ENCODE peak calls at places on chromosomes 4 and X, in six cellular contexts. G, V, H, N, S and W are unnamed samples.

GRCh38 chrX:10492250-10492649 is 128.1 kb downstream of the MID1 start:
- DNase-seq in G (no peak), V (no peak), H (no peak), N (no peak), S (no peak), W (no peak)

GRCh38 chr4:93232883-93233282 is 595.7 kb upstream of the ATOH1 start:
- DNase-seq in G (no peak), V (no peak), H (no peak), N (no peak), S (no peak), W (no peak)

GRCh38 chrX:133448512-133449076 is 33.3 kb upstream of the GPC4 start:
- DNase-seq in G (no peak), V (peak), H (no peak), N (no peak), S (no peak), W (no peak)

GRCh38 chrX:132216806-132217202 is 2.4 kb downstream of the RAP2C start:
- DNase-seq in G (no peak), V (peak), H (no peak), N (no peak), S (no peak), W (no peak)

GRCh38 chr4:148058160-148058859 is 326.4 kb downstream of the ARHGAP10 start:
- DNase-seq in G (no peak), V (no peak), H (no peak), N (no peak), S (no peak), W (no peak)

GRCh38 chr4:110292994-110293744 is 94.8 kb upstream of the ELOVL6 start:
- DNase-seq in G (no peak), V (no peak), H (no peak), N (no peak), S (no peak), W (no peak)

GRCh38 chrX:45765726-45766125 is 565.0 kb upstream of the DIPK2B start:
- DNase-seq in G (no peak), V (no peak), H (no peak), N (no peak), S (no peak), W (no peak)

GRCh38 chr4:185713731-185714130 is 98.3 kb downstream of the SORBS2 start:
- DNase-seq in G (no peak), V (no peak), H (no peak), N (no peak), S (no peak), W (no peak)

GRCh38 chr4:70992354-70992753 is 1.1 kb upstream of the DCK start:
- DNase-seq in G (no peak), V (no peak), H (no peak), N (no peak), S (no peak), W (no peak)

GRCh38 chr4:147863111-147863747 is 131.3 kb downstream of the ARHGAP10 start:
- DNase-seq in G (no peak), V (peak), H (no peak), N (no peak), S (no peak), W (no peak)

GRCh38 chr4:123671633-123672404 is 275.2 kb downstream of the SPRY1 start:
- DNase-seq in G (no peak), V (no peak), H (no peak), N (no peak), S (no peak), W (peak)

GRCh38 chr4:107631568-107631967 is 88.5 kb downstream of the PAPSS1 start:
- DNase-seq in G (no peak), V (no peak), H (no peak), N (no peak), S (no peak), W (no peak)

GRCh38 chr4:82555279-82555678 is 6.5 kb downstream of the TMEM150C start:
- DNase-seq in G (no peak), V (no peak), H (no peak), N (no peak), S (no peak), W (no peak)

GRCh38 chr4:139501117-139501516 is 47.2 kb downstream of the RAB33B start:
- DNase-seq in G (no peak), V (no peak), H (no peak), N (no peak), S (no peak), W (no peak)

GRCh38 chr4:139958738-139959096 is 195.3 kb downstream of the MAML3 start:
- DNase-seq in G (no peak), V (peak), H (no peak), N (no peak), S (no peak), W (no peak)

GRCh38 chrX:24837966-24838365 is 144.2 kb downstream of the POLA1 start:
- DNase-seq in G (no peak), V (no peak), H (no peak), N (no peak), S (no peak), W (no peak)

GRCh38 chr4:90084277-90084966 is 42.8 kb upstream of the CCSER1 start:
- DNase-seq in G (no peak), V (no peak), H (no peak), N (no peak), S (no peak), W (no peak)

GRCh38 chr4:37392540-37393255 is 148.2 kb downstream of the NWD2 start:
- DNase-seq in G (peak), V (peak), H (no peak), N (peak), S (no peak), W (no peak)

GRCh38 chr4:113636877-113637276 is 124.7 kb downstream of the CAMK2D start:
- DNase-seq in G (no peak), V (peak), H (no peak), N (no peak), S (no peak), W (no peak)

GRCh38 chrX:121782544-121782943 is 735.1 kb downstream of the GLUD2 start:
- DNase-seq in G (no peak), V (no peak), H (no peak), N (no peak), S (no peak), W (no peak)

GRCh38 chr4:177052211-177052725 is 257.4 kb upstream of the NEIL3 start:
- DNase-seq in G (no peak), V (no peak), H (no peak), N (no peak), S (no peak), W (no peak)

GRCh38 chr4:38675167-38676121 is 11.4 kb downstream of the KLF3 start:
- DNase-seq in G (peak), V (peak), H (peak), N (peak), S (peak), W (peak)

GRCh38 chrX:21529771-21530170 is 128.4 kb downstream of the KLHL34 start:
- DNase-seq in G (no peak), V (no peak), H (no peak), N (no peak), S (no peak), W (no peak)

GRCh38 chrX:141320801-141321200 is 78.5 kb upstream of the SPANXC start:
- DNase-seq in G (no peak), V (no peak), H (no peak), N (no peak), S (no peak), W (no peak)

GRCh38 chr4:110848787-110849186 is 225.9 kb upstream of the PITX2 start:
- DNase-seq in G (no peak), V (no peak), H (no peak), N (no peak), S (no peak), W (no peak)

GRCh38 chr4:152937535-152938236 is 1.6 kb downstream of the FHDC1 start:
- DNase-seq in G (no peak), V (peak), H (peak), N (peak), S (no peak), W (peak)

GRCh38 chr4:2934813-2935761 is 28.1 kb downstream of the NOP14 start:
- DNase-seq in G (peak), V (peak), H (peak), N (peak), S (no peak), W (peak)

GRCh38 chr4:85823295-85823694 is 348.3 kb downstream of the ARHGAP24 start:
- DNase-seq in G (no peak), V (peak), H (no peak), N (no peak), S (no peak), W (no peak)

GRCh38 chr4:85828295-85828910 is 353.5 kb downstream of the ARHGAP24 start:
- DNase-seq in G (no peak), V (peak), H (no peak), N (no peak), S (no peak), W (no peak)

GRCh38 chr4:85829276-85830051 is 354.5 kb downstream of the ARHGAP24 start:
- DNase-seq in G (no peak), V (peak), H (no peak), N (no peak), S (no peak), W (no peak)

GRCh38 chr4:85824166-85824945 is 349.4 kb downstream of the ARHGAP24 start:
- DNase-seq in G (no peak), V (no peak), H (no peak), N (no peak), S (no peak), W (no peak)

GRCh38 chr4:85825937-85826678 is 351.2 kb downstream of the ARHGAP24 start:
- DNase-seq in G (no peak), V (peak), H (no peak), N (no peak), S (no peak), W (no peak)
- TF ChIP-seq CTCF in G (no peak), V (no peak), H (no peak), N (peak), S (peak), W (no peak)

DNA sequence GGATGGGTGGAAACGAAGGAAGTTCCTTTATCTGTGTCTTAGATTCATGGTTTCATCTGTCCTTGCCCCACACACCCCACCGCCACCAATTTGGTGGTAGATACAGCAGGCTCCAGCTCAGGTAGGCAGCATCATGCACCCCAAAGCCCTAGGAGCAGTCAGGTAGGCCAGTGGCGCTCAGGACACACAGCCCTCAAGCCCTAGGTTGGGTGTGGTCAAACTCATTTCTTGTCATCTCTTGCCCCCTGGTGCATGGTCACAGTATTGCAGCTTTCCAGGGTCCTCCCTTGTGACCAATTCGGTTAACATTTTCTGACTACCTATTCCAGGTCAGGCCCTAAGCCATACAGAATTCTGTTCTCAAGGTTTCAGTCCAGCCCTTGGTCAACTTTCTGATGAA is 14.5 kb upstream of the PRRG3 start:
- DNase-seq in G (peak), V (peak), H (no peak), N (no peak), S (peak), W (peak)
- TF ChIP-seq CTCF in G (peak), V (peak), H (peak), N (peak), S (peak), W (peak)

GRCh38 chrX:79524642-79525041 is 157.5 kb upstream of the ITM2A start:
- DNase-seq in G (no peak), V (no peak), H (no peak), N (no peak), S (no peak), W (peak)
- TF ChIP-seq CTCF in G (no peak), V (no peak), H (no peak), N (no peak), S (peak), W (peak)

DNA sequence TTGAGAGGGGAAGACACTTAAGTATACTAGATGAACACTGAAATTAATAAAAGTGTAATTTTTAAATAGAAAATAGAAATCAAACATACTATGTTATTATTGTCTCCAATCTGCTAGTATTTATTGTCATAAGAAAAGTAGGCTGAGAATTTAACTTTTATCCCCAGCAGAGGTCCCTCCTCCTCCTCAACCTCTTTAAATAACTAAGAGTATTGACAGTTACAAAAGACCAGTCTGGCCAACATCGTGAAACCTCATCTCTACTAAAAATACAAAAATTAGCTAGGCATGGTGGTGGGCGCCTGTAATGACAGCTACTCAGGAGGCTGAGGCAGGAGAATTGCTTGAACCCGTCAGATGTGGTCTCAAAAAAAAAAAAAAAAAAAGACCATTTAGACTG is 4.1 kb downstream of the SLC30A9 start:
- DNase-seq in G (no peak), V (no peak), H (no peak), N (no peak), S (no peak), W (no peak)
- TF ChIP-seq CTCF in G (no peak), V (no peak), H (no peak), N (no peak), S (peak), W (no peak)

DNA sequence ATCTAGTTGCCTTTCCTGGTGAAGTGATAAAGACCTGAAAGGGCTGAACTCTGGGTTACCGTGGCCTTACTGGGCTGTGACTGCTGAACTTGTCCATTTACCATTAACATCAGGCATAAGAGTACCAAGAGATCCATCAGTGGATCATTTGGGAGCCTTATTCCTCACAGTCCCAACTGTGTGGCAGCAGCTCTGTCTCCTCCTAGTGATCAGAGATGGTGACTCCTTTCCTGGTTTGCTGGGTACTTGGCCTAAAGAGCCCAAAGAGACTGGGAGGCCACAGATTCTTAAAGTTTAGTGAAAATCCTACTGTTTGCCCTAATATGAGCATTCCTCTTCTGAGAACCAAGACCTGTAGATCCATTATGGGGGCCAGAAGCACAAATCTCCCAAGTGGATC is 56.3 kb upstream of the ATP6AP2 start:
- DNase-seq in G (no peak), V (no peak), H (no peak), N (no peak), S (no peak), W (no peak)
- TF ChIP-seq CTCF in G (no peak), V (peak), H (no peak), N (no peak), S (peak), W (no peak)